ENCODE peak calls at places on chromosomes 4 and X, in eight cellular contexts. G is upper lobe of left lung, Y is A549, F is K562, O is tibial nerve, A is transverse colon, B is ovary, I is SK-N-SH. X is an unnamed sample.

GRCh38 chrX:97399400-97399799 is 515.7 kb downstream of the RPA4 start:
- DNase-seq in G (no peak), Y (peak; percentile 25), F (peak; percentile 4), O (no peak), A (no peak), B (no peak), I (no peak), X (no peak)

GRCh38 chrX:57286507-57287251 is at the start of gene FAAH2:
- DNase-seq in G (peak; percentile 81), Y (peak; percentile 1), F (peak; percentile 7), O (no peak), A (peak; percentile 79), B (no peak), I (no peak), X (no peak)

GRCh38 chr4:139367421-139368090 is 65.3 kb upstream of the NDUFC1 start:
- DNase-seq in G (no peak), Y (no peak), F (no peak), O (no peak), A (no peak), B (no peak), I (no peak), X (no peak)

GRCh38 chr4:156779774-156780173 is 191.8 kb downstream of the PDGFC start:
- DNase-seq in G (no peak), Y (no peak), F (no peak), O (no peak), A (no peak), B (no peak), I (no peak), X (no peak)

GRCh38 chrX:125439194-125439849 is 119.7 kb downstream of the TEX13C start:
- DNase-seq in G (no peak), Y (no peak), F (peak; percentile 69), O (no peak), A (no peak), B (no peak), I (no peak), X (no peak)

GRCh38 chrX:37349131-37350033 is at the start of gene PRRG1:
- DNase-seq in G (peak; percentile 68), Y (peak; percentile 42), F (peak; percentile 84), O (peak; percentile 42), A (peak; percentile 77), B (peak; percentile 75), I (peak; percentile 64), X (peak; percentile 91)

GRCh38 chr4:138946306-138946705 is 69.3 kb upstream of the NOCT start:
- DNase-seq in G (no peak), Y (no peak), F (no peak), O (no peak), A (no peak), B (no peak), I (no peak), X (no peak)

GRCh38 chr4:25308761-25309160 is 3.8 kb upstream of the ZCCHC4 start:
- DNase-seq in G (no peak), Y (no peak), F (no peak), O (no peak), A (no peak), B (no peak), I (no peak), X (no peak)

GRCh38 chr4:143700420-143701352 is at the start of gene FREM3:
- DNase-seq in G (no peak), Y (no peak), F (no peak), O (no peak), A (no peak), B (no peak), I (peak; percentile 19), X (no peak)

GRCh38 chr4:184747034-184747830 is 13.3 kb upstream of the CENPU start:
- DNase-seq in G (peak; percentile 83), Y (no peak), F (peak; percentile 49), O (no peak), A (peak; percentile 75), B (no peak), I (no peak), X (no peak)

GRCh38 chr4:185134176-185134869 is 8.7 kb upstream of the SLC25A4 start:
- DNase-seq in G (no peak), Y (peak; percentile 47), F (peak; percentile 49), O (no peak), A (no peak), B (no peak), I (peak; percentile 68), X (no peak)

GRCh38 chr4:176779421-176779820 is 13.3 kb downstream of the VEGFC start:
- DNase-seq in G (no peak), Y (no peak), F (no peak), O (no peak), A (no peak), B (no peak), I (no peak), X (no peak)

GRCh38 chr4:163554870-163555465 is 60.5 kb downstream of the TMA16 start:
- DNase-seq in G (no peak), Y (no peak), F (no peak), O (no peak), A (no peak), B (no peak), I (peak; percentile 23), X (no peak)

GRCh38 chr4:163562496-163562895 is 68.0 kb downstream of the TMA16 start:
- DNase-seq in G (no peak), Y (no peak), F (no peak), O (no peak), A (no peak), B (no peak), I (no peak), X (no peak)

GRCh38 chr4:163556169-163556568 is 61.7 kb downstream of the TMA16 start:
- DNase-seq in G (no peak), Y (no peak), F (no peak), O (no peak), A (no peak), B (no peak), I (no peak), X (no peak)

GRCh38 chr4:163556650-163557391 is 62.3 kb downstream of the TMA16 start:
- DNase-seq in G (no peak), Y (no peak), F (no peak), O (no peak), A (no peak), B (no peak), I (no peak), X (no peak)

GRCh38 chr4:163558539-163559044 is 64.1 kb downstream of the TMA16 start:
- DNase-seq in G (peak; percentile 44), Y (no peak), F (no peak), O (no peak), A (peak; percentile 21), B (no peak), I (no peak), X (no peak)
- H3K4me1 ChIP-seq in G (peaks cover 19% of the 10 kb centered on the region), Y (no peaks in the 10 kb centered on the region), F (no peaks in the 10 kb centered on the region), O (no peaks in the 10 kb centered on the region), A (no peaks in the 10 kb centered on the region), B (no peaks in the 10 kb centered on the region), I (no peaks in the 10 kb centered on the region), X (no peaks in the 10 kb centered on the region)

DNA sequence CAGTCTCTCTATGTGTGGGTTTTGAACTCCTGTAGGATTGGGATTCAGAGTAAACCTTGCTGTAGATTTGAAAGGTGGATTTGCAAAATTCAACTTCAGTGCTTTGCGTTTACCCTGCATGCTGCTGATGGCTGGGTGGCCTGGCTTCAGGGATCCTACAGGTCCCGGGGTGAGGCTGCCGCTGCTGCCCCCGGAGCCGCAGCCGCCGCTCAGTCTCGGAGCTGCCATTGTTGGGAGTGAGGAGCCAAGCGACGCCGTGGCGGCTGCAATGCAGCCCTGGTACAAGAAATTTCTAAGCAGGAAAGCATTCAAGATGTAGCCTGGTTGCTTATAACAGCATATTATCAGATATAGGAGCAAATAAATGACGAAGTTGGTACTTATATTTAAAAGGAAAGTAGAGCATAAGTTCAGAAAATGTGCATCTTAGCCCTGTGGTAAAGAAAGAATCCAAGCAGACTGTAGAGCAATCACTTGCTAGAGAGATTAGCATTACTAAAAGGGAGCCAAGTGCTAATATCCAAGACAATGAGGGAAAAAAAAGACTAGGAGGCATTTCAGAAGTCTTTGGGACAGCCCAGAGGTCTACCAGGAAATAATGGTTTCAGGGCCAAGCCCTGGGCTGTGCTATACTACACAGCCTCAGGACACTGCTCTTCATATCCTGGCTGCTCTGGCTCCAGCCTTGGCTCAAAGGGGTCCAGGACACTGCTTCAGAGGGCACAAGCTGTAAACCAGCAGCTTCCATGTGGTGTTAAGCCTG is 36.9 kb upstream of the CHIC1 start:
- DNase-seq in G (no peak), Y (no peak), F (no peak), O (no peak), A (no peak), B (no peak), I (no peak), X (no peak)
- TF ChIP-seq EP300 in G (no peak), Y (no peak), F (no peak), O (no peak), A (no peak), B (no peak), I (no peak), X (no peak)

DNA sequence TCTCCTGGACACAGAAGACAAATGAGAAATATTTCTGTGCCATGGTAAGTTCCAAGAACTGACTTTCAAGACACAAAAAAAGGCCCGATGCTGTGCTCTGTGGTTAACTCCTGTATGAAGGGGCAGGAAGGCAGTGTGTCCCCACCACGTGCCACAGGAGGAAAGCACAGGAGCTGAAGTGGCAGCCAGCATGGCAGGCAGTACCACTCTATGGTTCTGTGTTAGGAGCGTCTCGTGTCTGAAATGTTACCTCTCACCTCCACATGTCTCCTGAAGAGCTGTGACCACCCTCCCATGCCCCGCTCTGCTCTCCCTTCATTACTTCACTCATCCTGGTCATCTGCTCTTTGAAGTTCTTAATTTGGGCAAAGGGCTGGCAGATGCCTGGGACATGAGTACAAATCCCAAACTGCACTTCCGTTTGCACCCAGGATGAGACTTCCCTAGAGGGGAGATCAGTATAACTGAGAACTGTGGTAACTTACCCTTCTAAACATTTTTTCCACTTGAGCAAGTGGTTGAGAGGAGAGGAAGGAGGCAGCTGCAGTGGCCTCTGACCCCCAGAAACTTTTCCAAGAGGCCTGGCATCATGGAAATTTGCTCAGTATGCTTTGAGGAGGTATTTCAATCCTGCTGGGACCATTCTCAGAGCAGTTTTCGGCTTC is 128.9 kb downstream of the SHROOM3 start:
- DNase-seq in G (no peak), Y (no peak), F (no peak), O (no peak), A (no peak), B (no peak), I (no peak), X (no peak)
- H3K4me1 ChIP-seq in G (no peaks in the 10 kb centered on the region), Y (peaks cover 11% of the 10 kb centered on the region), F (no peaks in the 10 kb centered on the region), O (no peaks in the 10 kb centered on the region), A (peaks cover 3% of the 10 kb centered on the region), B (no peaks in the 10 kb centered on the region), I (peaks cover 7% of the 10 kb centered on the region), X (peaks cover 42% of the 10 kb centered on the region)

GRCh38 chr4:146333187-146333894 is 119.0 kb downstream of the REELD1 start:
- DNase-seq in G (no peak), Y (no peak), F (no peak), O (no peak), A (peak; percentile 10), B (no peak), I (no peak), X (no peak)
- TF ChIP-seq EP300 in G (no peak), Y (no peak), F (no peak), O (no peak), A (no peak), B (no peak), I (no peak), X (no peak)